ENCODE peak calls at places on chromosomes 1 and 21, in eight cellular contexts. W is breast epithelium; D is M059J; I is activated naive CD4-positive, alpha-beta T cell; G is activated CD8-positive, alpha-beta memory T cell treated with anti-CD3 and anti-CD28 coated beads, Interleukin-2, amount 50 U/mL, for 48 hours; L is SK-N-DZ; V is NCI-H510A treated with DMSO at 0.1 percent for 48 hours; U is amniotic stem cell. H is an unnamed sample.

GRCh38 chr1:9250586-9251381 is 16.2 kb downstream of the H6PD start:
- DNase-seq in I (no peak), U (no peak), W (no peak), D (no peak), V (peak; percentile 93), L (no peak), G (no peak), H (no peak)

GRCh38 chr1:205447457-205448415 is 8.1 kb downstream of the BLACAT1 start:
- DNase-seq in V (no peak), U (no peak), L (no peak), G (no peak), D (peak; percentile 77), I (no peak), W (no peak), H (no peak)

GRCh38 chr1:57843760-57844159 is 419.9 kb upstream of the DAB1 start:
- DNase-seq in I (no peak), V (no peak), G (no peak), W (no peak), D (peak; percentile 73), U (no peak), L (no peak), H (no peak)

GRCh38 chr1:69494171-69494570 is 73.6 kb upstream of the LRRC7 start:
- DNase-seq in D (peak; percentile 77), L (no peak), G (no peak), V (no peak), W (no peak), I (no peak), U (no peak), H (peak; percentile 51)

GRCh38 chr1:115544131-115544530 is 97.6 kb upstream of the VANGL1 start:
- DNase-seq in G (no peak), I (no peak), D (no peak), V (no peak), W (no peak), L (no peak), U (no peak), H (no peak)

GRCh38 chr1:171251741-171252300 is 3.5 kb downstream of the FMO1 start:
- DNase-seq in L (peak; percentile 42), G (peak; percentile 63), D (peak; percentile 14), I (no peak), U (no peak), V (no peak), W (no peak), H (no peak)

GRCh38 chr1:12063141-12064072 is at the start of gene TNFRSF8:
- DNase-seq in D (no peak), V (no peak), L (no peak), W (no peak), I (no peak), G (peak; percentile 80), U (no peak), H (no peak)

GRCh38 chr1:9840176-9840575 is 16.4 kb upstream of the CLSTN1 start:
- DNase-seq in D (no peak), W (no peak), U (no peak), V (peak; percentile 70), G (no peak), I (no peak), L (no peak), H (no peak)

GRCh38 chr1:43979528-43980254 is 681 bp downstream of the B4GALT2 start:
- DNase-seq in U (no peak), G (peak; percentile 78), I (no peak), L (no peak), D (peak; percentile 58), V (peak; percentile 78), W (no peak), H (peak; percentile 46)

GRCh38 chr1:119859647-119860046 is 36.7 kb downstream of the ADAM30 start:
- DNase-seq in V (no peak), W (no peak), I (no peak), L (no peak), G (no peak), D (peak; percentile 79), U (no peak), H (no peak)

GRCh38 chr1:226884966-226885820 is 14.8 kb downstream of the PSEN2 start:
- DNase-seq in L (no peak), D (no peak), W (no peak), U (no peak), V (peak; percentile 40), G (no peak), I (no peak), H (no peak)

GRCh38 chr1:10549919-10550656 is 75.3 kb downstream of the PEX14 start:
- DNase-seq in U (no peak), W (no peak), G (no peak), L (no peak), D (no peak), I (no peak), V (peak; percentile 73), H (no peak)

GRCh38 chr1:225809842-225810578 is at the start of gene EPHX1:
- DNase-seq in U (peak; percentile 81), D (peak; percentile 89), I (no peak), W (peak; percentile 83), V (peak; percentile 80), L (peak; percentile 79), G (peak; percentile 88), H (peak; percentile 91)

GRCh38 chr1:4046836-4047461 is 146.9 kb upstream of the C1orf174 start:
- DNase-seq in D (no peak), V (no peak), G (no peak), L (no peak), I (no peak), W (no peak), U (no peak), H (no peak)

GRCh38 chr1:156700731-156701130 is 4.7 kb downstream of the CRABP2 start:
- DNase-seq in W (no peak), I (no peak), G (no peak), D (no peak), V (no peak), U (no peak), L (no peak), H (no peak)

GRCh38 chr1:177948336-177948972 is 21.4 kb downstream of the SEC16B start:
- DNase-seq in D (peak; percentile 72), W (peak; percentile 47), I (no peak), V (peak; percentile 74), U (peak; percentile 59), G (no peak), L (peak; percentile 54), H (peak; percentile 61)

GRCh38 chr1:49319426-49319963 is 542.8 kb upstream of the BEND5 start:
- DNase-seq in G (no peak), D (no peak), L (no peak), W (no peak), I (no peak), U (no peak), V (no peak), H (no peak)

GRCh38 chr1:201488817-201489581 is 17.9 kb downstream of the CSRP1 start:
- DNase-seq in U (peak; percentile 51), G (no peak), V (no peak), I (no peak), D (peak; percentile 98), W (no peak), L (no peak), H (peak; percentile 92)

GRCh38 chr1:176767714-176768136 is 304.8 kb downstream of the PAPPA2 start:
- DNase-seq in U (no peak), L (no peak), W (no peak), G (no peak), I (no peak), V (no peak), D (no peak), H (no peak)

GRCh38 chr1:221759436-221759835 is 17.5 kb upstream of the DUSP10 start:
- DNase-seq in G (no peak), U (no peak), D (peak; percentile 71), V (no peak), I (no peak), L (no peak), W (no peak), H (no peak)

GRCh38 chr1:244896550-244896949 is 32.2 kb upstream of the HNRNPU start:
- DNase-seq in L (no peak), I (no peak), V (no peak), U (peak; percentile 62), W (no peak), D (peak; percentile 89), G (no peak), H (peak; percentile 61)

GRCh38 chr1:221809101-221810029 is 67.5 kb upstream of the DUSP10 start:
- DNase-seq in U (no peak), I (no peak), V (no peak), G (no peak), D (peak; percentile 54), L (no peak), W (no peak), H (no peak)

GRCh38 chr1:179599623-179600249 is 8.1 kb downstream of the TDRD5 start:
- DNase-seq in U (peak; percentile 7), W (no peak), G (no peak), D (peak; percentile 22), I (no peak), V (peak; percentile 26), L (peak; percentile 10), H (peak; percentile 10)

GRCh38 chr1:216562383-216562782 is 139.1 kb upstream of the USH2A start:
- DNase-seq in D (no peak), U (no peak), V (no peak), I (no peak), G (no peak), W (no peak), L (no peak), H (no peak)

GRCh38 chr21:28805885-28806284 is 186.8 kb downstream of the LTN1 start:
- DNase-seq in L (no peak), V (no peak), G (no peak), I (no peak), W (no peak), U (peak; percentile 75), D (peak; percentile 61), H (peak; percentile 66)

GRCh38 chr1:36458910-36459309 is 5.3 kb downstream of the MRPS15 start:
- DNase-seq in I (no peak), D (peak; percentile 22), L (no peak), G (no peak), V (no peak), W (no peak), U (no peak), H (no peak)

GRCh38 chr1:17250601-17251000 is 1.7 kb downstream of the PADI3 start:
- DNase-seq in D (peak; percentile 96), L (no peak), I (no peak), V (no peak), G (no peak), W (peak; percentile 87), U (no peak), H (no peak)

GRCh38 chr21:41877901-41878830 is 978 bp downstream of the PRDM15 start:
- DNase-seq in U (peak; percentile 3), G (peak; percentile 69), L (peak; percentile 39), V (no peak), I (no peak), D (peak; percentile 37), W (peak; percentile 32), H (peak; percentile 44)

GRCh38 chr21:35026617-35027557 is 22.2 kb downstream of the RUNX1 start:
- DNase-seq in I (peak; percentile 25), D (peak; percentile 74), U (no peak), V (peak; percentile 22), L (no peak), G (peak; percentile 89), W (no peak), H (no peak)